ENCODE peak calls at places on chromosomes 6 and 20, in five cellular contexts. W is mucosa of gallbladder; R is H9; X is stimulated activated CD8-positive, alpha-beta memory T cell treated with anti-CD3 and anti-CD28 coated beads, Interleukin-15, amount 100 ng/mL, for 1 hour; H is NAMALWA. U is an unnamed sample.

GRCh38 chr6:85675030-85675819 is 32.5 kb upstream of the SYNCRIP start:
- DNase-seq in H (peak; percentile 52), X (no peak), W (no peak), R (peak; percentile 36), U (no peak)

GRCh38 chr20:18527836-18528235 is 20.1 kb downstream of the SEC23B start:
- DNase-seq in W (no peak), H (no peak), X (no peak), R (no peak), U (no peak)

GRCh38 chr6:137794510-137795200 is 72.4 kb upstream of the TNFAIP3 start:
- DNase-seq in R (no peak), W (no peak), X (no peak), H (no peak), U (no peak)

GRCh38 chr20:62629864-62630470 is 12.3 kb upstream of the SLCO4A1 start:
- DNase-seq in X (no peak), H (no peak), R (no peak), W (no peak), U (no peak)

GRCh38 chr6:30544666-30545272 is 11.5 kb downstream of the GNL1 start:
- DNase-seq in R (no peak), X (no peak), H (peak; percentile 69), W (no peak), U (no peak)

GRCh38 chr20:44886828-44887227 is 1.3 kb downstream of the YWHAB start:
- DNase-seq in W (no peak), H (peak; percentile 27), R (no peak), X (no peak), U (no peak)

GRCh38 chr6:5471044-5471443 is 209.7 kb downstream of the FARS2 start:
- DNase-seq in X (peak; percentile 24), R (peak; percentile 58), W (peak; percentile 38), H (peak; percentile 81), U (no peak)

GRCh38 chr6:11128608-11129007 is 17.1 kb upstream of the ERVFRD-1 start:
- DNase-seq in W (no peak), R (no peak), H (no peak), X (no peak), U (no peak)

GRCh38 chr6:10733151-10733715 is 10.4 kb downstream of the TMEM14C start:
- DNase-seq in W (no peak), R (no peak), H (no peak), X (no peak), U (peak; percentile 3)

GRCh38 chr20:37706298-37706697 is 12.5 kb downstream of the CTNNBL1 start:
- DNase-seq in H (no peak), R (no peak), W (no peak), X (no peak), U (no peak)

GRCh38 chr6:167141667-167142432 is 15.9 kb downstream of the GPR31 start:
- DNase-seq in H (peak; percentile 57), R (peak; percentile 75), X (no peak), W (peak; percentile 51), U (peak; percentile 67)

GRCh38 chr6:119237177-119237715 is 112.3 kb downstream of the MAN1A1 start:
- DNase-seq in H (no peak), X (no peak), R (no peak), W (no peak), U (no peak)

GRCh38 chr6:26311385-26312095 is 53.5 kb upstream of the BTN3A2 start:
- DNase-seq in X (no peak), H (peak; percentile 89), R (peak; percentile 66), W (peak; percentile 49), U (no peak)

GRCh38 chr6:111803384-111803783 is 69.9 kb downstream of the FYN start:
- DNase-seq in R (no peak), H (no peak), X (no peak), W (no peak), U (no peak)

GRCh38 chr6:37021356-37022129 is 16.1 kb downstream of the FGD2 start:
- DNase-seq in R (peak; percentile 63), W (no peak), X (peak; percentile 54), H (peak; percentile 63), U (no peak)

GRCh38 chr20:62561182-62561581 is 81.1 kb upstream of the SLCO4A1 start:
- DNase-seq in H (peak; percentile 39), W (no peak), R (no peak), X (no peak), U (no peak)

GRCh38 chr6:118813795-118814194 is 80.2 kb upstream of the ASF1A start:
- DNase-seq in X (no peak), W (no peak), H (no peak), R (no peak), U (no peak)

GRCh38 chr6:6825986-6826901 is 237.7 kb downstream of the LY86 start:
- DNase-seq in R (no peak), X (no peak), H (peak; percentile 31), W (peak; percentile 59), U (no peak)

GRCh38 chr6:4902363-4902762 is 101.5 kb downstream of the RPP40 start:
- DNase-seq in R (no peak), X (no peak), W (no peak), H (peak; percentile 30), U (no peak)

GRCh38 chr20:2617099-2617714 is 35.2 kb upstream of the NOP56 start:
- DNase-seq in H (peak; percentile 46), W (no peak), X (no peak), R (no peak), U (no peak)

GRCh38 chr6:114712129-114712662 is 369.4 kb upstream of the HS3ST5 start:
- DNase-seq in R (no peak), X (no peak), H (no peak), W (no peak), U (no peak)